ENCODE peak calls at places on chromosomes 16 and 17, in six cellular contexts. O, D, C, Q, A and V are unnamed samples.

GRCh38 chr17:44900894-44901293 is 1.6 kb upstream of the EFTUD2 start:
- DNase-seq in O (no peak), Q (no peak), D (no peak), C (peak), A (no peak), V (no peak)

GRCh38 chr17:77566566-77566965 is 391.9 kb upstream of the TNRC6C start:
- DNase-seq in O (no peak), D (no peak), C (no peak), Q (no peak), A (no peak), V (no peak)

GRCh38 chr17:488993-489757 is 136.6 kb upstream of the RPH3AL start:
- DNase-seq in O (peak), C (peak), D (peak), A (peak), Q (no peak), V (no peak)

GRCh38 chr16:24681793-24682192 is 47.7 kb upstream of the TNRC6A start:
- DNase-seq in A (no peak), C (peak), Q (no peak), D (no peak), O (no peak), V (no peak)

GRCh38 chr17:65283704-65284103 is 146.5 kb downstream of the RGS9 start:
- DNase-seq in D (no peak), C (no peak), Q (no peak), O (no peak), A (no peak), V (no peak)

GRCh38 chr17:2853722-2854580 is 57.7 kb downstream of the RAP1GAP2 start:
- DNase-seq in Q (no peak), O (peak), D (no peak), C (no peak), A (peak), V (no peak)

GRCh38 chr16:74623214-74623842 is 16.4 kb upstream of the GLG1 start:
- DNase-seq in D (no peak), C (peak), A (no peak), Q (no peak), O (peak), V (peak)

GRCh38 chr17:77875051-77875780 is 83.3 kb upstream of the TNRC6C start:
- DNase-seq in O (no peak), A (no peak), C (peak), D (no peak), Q (no peak), V (no peak)

GRCh38 chr16:81265658-81266451 is 27.4 kb downstream of the BCO1 start:
- DNase-seq in D (no peak), Q (peak), O (no peak), A (no peak), C (peak), V (no peak)

GRCh38 chr16:9124444-9124843 is 33.0 kb downstream of the HAPSTR1 start:
- DNase-seq in C (no peak), A (no peak), Q (peak), O (no peak), D (no peak), V (no peak)

GRCh38 chr16:66003196-66003595 is 363.3 kb upstream of the CDH5 start:
- DNase-seq in C (no peak), A (no peak), O (no peak), D (no peak), Q (no peak), V (no peak)

GRCh38 chr16:88762941-88763340 is 22.1 kb downstream of the PIEZO1 start:
- DNase-seq in C (no peak), D (no peak), A (no peak), Q (no peak), O (no peak), V (no peak)

GRCh38 chr16:716250-716607 is 1.3 kb downstream of the METRN start:
- DNase-seq in C (peak), O (no peak), Q (no peak), A (no peak), D (no peak), V (no peak)

GRCh38 chr17:55661963-55662834 is 60.5 kb downstream of the TMEM100 start:
- DNase-seq in A (no peak), Q (no peak), O (no peak), C (no peak), D (no peak), V (no peak)

GRCh38 chr17:16286009-16286946 is 67.0 kb downstream of the CENPV start:
- DNase-seq in O (peak), D (peak), Q (peak), C (peak), A (peak), V (peak)

GRCh38 chr17:45244725-45245656 is 16.9 kb downstream of the SPATA32 start:
- DNase-seq in A (no peak), D (no peak), C (no peak), Q (no peak), O (no peak), V (no peak)

GRCh38 chr16:31713945-31714898 is 159.4 kb upstream of the ZNF267 start:
- DNase-seq in O (no peak), Q (no peak), A (no peak), C (no peak), D (no peak), V (no peak)

GRCh38 chr17:73622381-73622780 is 21.9 kb downstream of the SDK2 start:
- DNase-seq in C (no peak), Q (no peak), O (no peak), D (no peak), A (no peak), V (no peak)

GRCh38 chr17:4742133-4742532 is 2.4 kb upstream of the CXCL16 start:
- DNase-seq in D (no peak), Q (no peak), C (no peak), O (no peak), A (no peak), V (no peak)

GRCh38 chr16:50238868-50239301 is 27.5 kb upstream of the ADCY7 start:
- DNase-seq in A (no peak), O (no peak), Q (peak), D (no peak), C (no peak), V (no peak)

GRCh38 chr16:81754810-81755209 is 24.3 kb upstream of the PLCG2 start:
- DNase-seq in Q (no peak), O (no peak), D (no peak), C (no peak), A (no peak), V (no peak)

GRCh38 chr17:42775534-42776098 is 2.4 kb downstream of the VPS25 start:
- DNase-seq in D (no peak), A (no peak), Q (no peak), O (no peak), C (peak), V (peak)
- TF ChIP-seq CTCF in D (no peak), A (no peak), Q (no peak), O (no peak), C (no peak), V (peak)

GRCh38 chr16:90002759-90003158 is 16.5 kb downstream of the DBNDD1 start:
- DNase-seq in O (no peak), C (no peak), Q (no peak), A (no peak), D (no peak), V (no peak)
- TF ChIP-seq CTCF in O (no peak), C (no peak), Q (no peak), A (no peak), D (no peak), V (no peak)

GRCh38 chr17:36600936-36601302 is 464 bp upstream of the MRM1 start:
- DNase-seq in Q (no peak), D (no peak), A (peak), O (no peak), C (no peak), V (no peak)
- TF ChIP-seq CTCF in Q (no peak), D (no peak), A (no peak), O (no peak), C (no peak), V (no peak)

GRCh38 chr16:1932050-1933028 is 10.7 kb downstream of the MSRB1 start:
- DNase-seq in A (no peak), O (no peak), Q (no peak), C (peak), D (no peak), V (no peak)
- TF ChIP-seq CTCF in A (no peak), O (no peak), Q (no peak), C (peak), D (peak), V (no peak)

GRCh38 chr16:4244254-4244812 is 2.5 kb upstream of the SRL start:
- DNase-seq in C (no peak), Q (no peak), A (no peak), D (no peak), O (no peak), V (no peak)
- TF ChIP-seq CTCF in C (no peak), Q (no peak), A (no peak), D (no peak), O (no peak), V (no peak)

DNA sequence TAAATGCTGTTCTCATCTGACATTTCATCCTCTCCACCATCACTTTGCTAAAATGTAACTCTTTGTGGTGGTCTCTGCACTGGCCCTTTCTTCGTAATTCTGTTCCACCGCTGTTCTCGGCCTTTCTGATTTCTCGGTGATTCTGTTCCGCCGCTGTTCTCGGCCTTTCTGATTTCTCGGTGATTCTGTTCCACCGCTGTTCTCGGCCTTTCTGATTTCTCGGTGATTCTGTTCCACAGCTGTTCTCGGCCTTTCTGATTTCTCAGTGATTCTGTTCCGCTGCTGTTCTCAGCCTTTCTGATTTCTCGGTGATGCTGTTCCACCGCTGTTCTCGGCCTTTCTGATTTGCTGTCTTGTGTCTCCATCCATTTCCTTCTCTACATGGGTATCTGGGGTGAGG is 12.3 kb downstream of the FOXF1 start:
- DNase-seq in O (no peak), Q (no peak), D (no peak), C (no peak), A (no peak), V (no peak)
- TF ChIP-seq CTCF in O (no peak), Q (no peak), D (no peak), C (no peak), A (no peak), V (no peak)

GRCh38 chr17:50604470-50604869 is 30.2 kb upstream of the ABCC3 start:
- DNase-seq in O (no peak), C (peak), Q (no peak), A (no peak), D (no peak), V (no peak)

GRCh38 chr17:50605434-50605833 is 29.2 kb upstream of the ABCC3 start:
- DNase-seq in C (peak), A (no peak), D (no peak), O (no peak), Q (no peak), V (no peak)

GRCh38 chr17:50602514-50603235 is 32.0 kb upstream of the ABCC3 start:
- DNase-seq in C (no peak), D (no peak), O (no peak), Q (no peak), A (no peak), V (no peak)

GRCh38 chr17:50601789-50602375 is 32.8 kb upstream of the ABCC3 start:
- DNase-seq in O (no peak), C (no peak), D (no peak), A (no peak), Q (no peak), V (no peak)

DNA sequence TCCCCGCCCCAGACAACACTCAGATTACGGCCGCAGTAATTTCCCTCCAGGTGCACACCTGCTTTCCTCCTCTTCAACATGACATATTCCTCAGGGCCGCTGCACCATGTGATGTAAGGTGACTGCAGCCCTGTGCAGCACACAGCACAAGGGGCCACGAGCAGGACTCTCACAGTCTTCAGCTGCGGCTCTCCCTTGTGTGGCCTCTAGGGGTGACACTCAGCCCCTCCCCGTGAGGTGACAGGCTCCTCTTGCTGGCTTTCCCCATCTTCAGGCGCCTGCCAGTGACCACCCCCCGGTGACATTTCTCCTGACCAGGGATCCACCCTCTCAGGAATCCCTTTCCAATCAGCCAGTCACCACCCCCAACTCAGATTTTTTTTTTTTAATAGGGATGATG is 31.3 kb upstream of the ABCC3 start:
- DNase-seq in A (no peak), D (no peak), Q (no peak), O (no peak), C (no peak), V (peak)
- TF ChIP-seq CTCF in A (peak), D (no peak), Q (no peak), O (peak), C (peak), V (no peak)

DNA sequence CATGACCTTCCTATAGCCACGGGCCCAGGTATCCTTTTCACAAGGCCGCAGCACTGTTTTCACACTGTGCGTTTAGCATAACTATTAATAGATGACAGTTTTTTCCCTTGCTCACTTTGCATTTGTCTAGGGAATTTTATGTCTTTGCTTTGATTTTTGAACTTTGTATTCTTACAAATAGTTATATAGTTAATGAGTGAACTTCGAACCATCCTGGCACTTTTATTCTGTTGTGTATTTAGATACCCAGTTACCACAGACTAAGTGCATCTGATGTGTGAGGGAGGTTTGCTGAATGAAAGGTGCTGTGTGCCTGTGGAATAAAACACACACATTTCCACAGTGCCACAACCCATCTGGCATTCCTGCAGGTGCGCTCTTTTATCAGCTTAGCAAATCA is 37.4 kb downstream of the USP10 start:
- DNase-seq in O (no peak), Q (no peak), D (no peak), A (no peak), C (no peak), V (no peak)
- TF ChIP-seq CTCF in O (no peak), Q (no peak), D (no peak), A (no peak), C (no peak), V (no peak)

DNA sequence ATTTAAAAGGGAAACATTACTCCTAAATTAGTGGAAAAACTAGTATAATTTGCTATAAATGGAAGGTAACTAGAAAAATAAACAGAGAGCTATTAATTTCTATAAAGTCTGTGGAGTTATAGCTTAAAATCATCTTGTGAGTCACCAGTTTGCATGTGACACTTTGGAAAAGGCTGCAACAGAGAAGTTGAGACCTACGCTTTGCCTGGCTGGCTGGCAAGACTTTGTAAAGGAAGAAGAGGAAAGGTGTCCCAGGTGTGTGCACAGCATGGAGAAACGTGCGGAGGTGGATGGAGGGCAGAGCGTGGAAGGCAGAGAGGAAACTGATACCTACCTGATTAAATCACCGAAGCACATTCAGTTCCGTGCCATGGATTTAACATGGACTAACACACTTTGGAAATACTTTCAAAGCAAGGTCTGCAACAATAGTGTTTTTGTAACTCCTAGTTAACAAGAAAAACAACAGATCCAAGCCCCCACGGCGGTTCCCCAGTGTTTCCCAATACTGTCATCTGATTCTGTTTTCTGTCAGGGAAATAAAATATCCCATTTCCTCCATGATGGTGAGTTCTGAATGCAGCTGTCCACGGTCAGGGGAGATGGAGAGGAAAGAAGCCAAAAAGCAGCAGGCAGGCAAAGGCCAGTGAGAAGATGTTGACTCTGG is 134.8 kb downstream of the XYLT1 start:
- DNase-seq in D (no peak), C (no peak), Q (no peak), O (no peak), A (no peak), V (no peak)
- TF ChIP-seq CTCF in D (no peak), C (no peak), Q (no peak), O (no peak), A (no peak), V (no peak)

GRCh38 chr17:47276868-47277267 is 23.2 kb downstream of the ITGB3 start:
- DNase-seq in Q (peak), O (no peak), D (no peak), C (peak), A (no peak), V (no peak)

GRCh38 chr17:47273245-47273644 is 19.6 kb downstream of the ITGB3 start:
- DNase-seq in C (no peak), D (no peak), Q (no peak), O (no peak), A (no peak), V (no peak)

GRCh38 chr17:47276444-47276843 is 22.8 kb downstream of the ITGB3 start:
- DNase-seq in D (no peak), C (no peak), Q (no peak), O (no peak), A (no peak), V (no peak)

GRCh38 chr17:47274319-47275069 is 20.9 kb downstream of the ITGB3 start:
- DNase-seq in A (no peak), D (no peak), O (no peak), Q (no peak), C (no peak), V (no peak)

DNA sequence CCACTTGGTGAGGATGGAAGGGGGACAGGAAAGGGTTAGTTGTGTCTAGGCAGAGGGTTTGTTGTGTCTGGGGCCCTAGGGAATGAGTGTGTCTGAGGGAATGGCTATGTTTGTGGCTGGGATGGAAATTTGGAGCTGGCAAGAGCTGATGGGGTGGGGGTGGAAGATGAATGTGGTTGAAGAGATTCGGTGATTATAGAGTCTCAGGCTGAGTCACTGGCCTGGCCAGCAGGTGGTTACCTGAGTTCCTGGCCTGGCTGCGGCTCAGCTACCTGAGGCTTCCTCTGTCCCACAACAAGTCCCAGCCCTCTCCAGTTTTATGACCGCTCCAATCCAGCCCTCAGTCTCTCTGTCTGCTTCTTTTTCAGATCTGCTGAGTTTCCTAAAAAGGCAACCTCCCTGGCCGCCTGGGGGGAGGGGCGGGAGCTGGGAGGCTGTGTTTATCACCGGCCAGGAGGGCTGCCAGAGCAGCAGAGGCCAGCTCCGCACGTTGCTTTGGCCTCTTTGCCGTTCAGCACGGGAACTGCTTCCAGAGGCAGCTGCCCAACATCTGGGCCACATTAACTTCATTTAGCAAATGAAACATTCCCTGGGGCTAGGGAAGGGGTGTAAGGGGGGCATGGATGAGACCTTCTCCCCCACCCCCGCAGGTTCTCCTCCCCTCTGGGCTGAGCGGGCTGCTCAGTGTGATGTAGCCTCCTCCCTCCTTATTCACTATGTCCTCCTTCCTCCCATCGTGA is 21.8 kb downstream of the ITGB3 start:
- DNase-seq in O (no peak), C (peak), Q (peak), D (no peak), A (no peak), V (no peak)
- TF ChIP-seq CTCF in O (no peak), C (no peak), Q (no peak), D (no peak), A (no peak), V (no peak)